ENCODE peak calls at places on chromosomes 16 and 17, in six cellular contexts. N is choroid plexus epithelial cell; X is left kidney; A is activated naive CD4-positive, alpha-beta T cell; Z is HEK293T; Y is AG08395. H is an unnamed sample.

GRCh38 chr17:3308603-3309002 is 10.4 kb upstream of the OR3A1 start:
- DNase-seq in N (no peak), X (no peak), A (no peak), Z (no peak), Y (no peak), H (no peak)

GRCh38 chr17:15262291-15263205 is 2.6 kb downstream of the PMP22 start:
- DNase-seq in N (peak; percentile 82), X (peak; percentile 77), A (no peak), Z (peak; percentile 57), Y (peak; percentile 91), H (peak; percentile 97)

GRCh38 chr17:45101883-45102811 is 30.2 kb downstream of the PLCD3 start:
- DNase-seq in N (peak; percentile 40), X (no peak), A (no peak), Z (no peak), Y (no peak), H (no peak)

GRCh38 chr16:56812884-56813283 is 52.1 kb upstream of the SLC12A3 start:
- DNase-seq in N (peak; percentile 62), X (no peak), A (no peak), Z (no peak), Y (no peak), H (peak; percentile 46)

GRCh38 chr17:5793899-5794298 is 209.6 kb upstream of the NLRP1 start:
- DNase-seq in N (peak; percentile 54), X (peak; percentile 58), A (no peak), Z (no peak), Y (no peak), H (no peak)

GRCh38 chr17:72538921-72539352 is 418.1 kb downstream of the SOX9 start:
- DNase-seq in N (no peak), X (peak; percentile 31), A (no peak), Z (no peak), Y (no peak), H (no peak)

GRCh38 chr17:81681672-81682071 is 1.9 kb downstream of the ARL16 start:
- DNase-seq in N (peak; percentile 65), X (no peak), A (no peak), Z (no peak), Y (no peak), H (no peak)

GRCh38 chr16:13936596-13937081 is 16.7 kb downstream of the ERCC4 start:
- DNase-seq in N (peak; percentile 72), X (no peak), A (no peak), Z (no peak), Y (peak; percentile 50), H (peak; percentile 78)

GRCh38 chr16:85785927-85786326 is 13.4 kb downstream of the EMC8 start:
- DNase-seq in N (no peak), X (no peak), A (no peak), Z (no peak), Y (no peak), H (no peak)

GRCh38 chr16:2603165-2604015 is 65.6 kb downstream of the PDPK1 start:
- DNase-seq in N (peak; percentile 97), X (peak; percentile 99), A (peak; percentile 58), Z (peak; percentile 99), Y (peak; percentile 100), H (peak; percentile 97)

GRCh38 chr16:53341787-53342186 is 92.5 kb upstream of the RBL2 start:
- DNase-seq in N (no peak), X (no peak), A (no peak), Z (no peak), Y (no peak), H (no peak)

GRCh38 chr17:49316889-49317288 is 45.2 kb downstream of the ZNF652 start:
- DNase-seq in N (no peak), X (no peak), A (no peak), Z (no peak), Y (no peak), H (no peak)